ENCODE peak calls at places on chromosomes 3 and 15, in seven cellular contexts. M, P, Y, A, R, L and Z are unnamed samples.

GRCh38 chr3:197734667-197735318 is 1.9 kb downstream of the RUBCN start:
- DNase-seq in L (no peak), P (no peak), Y (no peak), M (no peak), A (no peak), R (no peak), Z (peak)

GRCh38 chr15:27175479-27176153 is 204.6 kb downstream of the GABRG3 start:
- DNase-seq in P (no peak), L (no peak), A (no peak), Y (no peak), R (no peak), M (no peak), Z (no peak)

GRCh38 chr15:73927476-73928240 is 1.4 kb downstream of the LOXL1 start:
- DNase-seq in Y (peak), P (peak), M (peak), L (no peak), R (peak), A (peak), Z (peak)

GRCh38 chr3:133437391-133438093 is 37.7 kb downstream of the BFSP2 start:
- DNase-seq in A (peak), Y (no peak), M (no peak), L (no peak), R (no peak), P (no peak), Z (no peak)

GRCh38 chr15:28107111-28107893 is 8.2 kb upstream of the OCA2 start:
- DNase-seq in P (peak), A (peak), L (no peak), M (peak), Y (peak), R (no peak), Z (peak)

GRCh38 chr3:108441081-108441507 is 69.3 kb downstream of the MYH15 start:
- DNase-seq in Y (no peak), P (no peak), R (no peak), A (no peak), L (no peak), M (no peak), Z (no peak)

GRCh38 chr15:81939604-81940440 is 106.0 kb downstream of the MEX3B start:
- DNase-seq in A (peak), R (no peak), P (no peak), L (no peak), Y (peak), M (peak), Z (peak)

GRCh38 chr3:122530164-122530563 is 15.4 kb upstream of the KPNA1 start:
- DNase-seq in A (no peak), R (no peak), M (no peak), P (no peak), Y (no peak), L (no peak), Z (no peak)

GRCh38 chr3:122858373-122858772 is 63.5 kb downstream of the SLC49A4 start:
- DNase-seq in Y (peak), L (no peak), M (no peak), A (peak), R (no peak), P (no peak), Z (no peak)

GRCh38 chr3:41920406-41920970 is 41.4 kb downstream of the ULK4 start:
- DNase-seq in P (no peak), A (no peak), M (no peak), L (no peak), R (no peak), Y (no peak), Z (no peak)

GRCh38 chr15:74316116-74316515 is 51.3 kb downstream of the CYP11A1 start:
- DNase-seq in L (no peak), P (peak), A (no peak), M (no peak), Y (no peak), R (no peak), Z (no peak)

GRCh38 chr3:133864616-133865015 is 31.1 kb downstream of the RAB6B start:
- DNase-seq in Y (no peak), L (no peak), P (no peak), R (no peak), A (no peak), M (no peak), Z (no peak)

GRCh38 chr3:187808466-187809291 is 63.4 kb upstream of the BCL6 start:
- DNase-seq in P (no peak), L (peak), Y (no peak), M (no peak), R (no peak), A (no peak), Z (no peak)

GRCh38 chr3:173065543-173065970 is 75.5 kb downstream of the SPATA16 start:
- DNase-seq in M (no peak), R (no peak), P (peak), Y (peak), L (no peak), A (peak), Z (no peak)

DNA sequence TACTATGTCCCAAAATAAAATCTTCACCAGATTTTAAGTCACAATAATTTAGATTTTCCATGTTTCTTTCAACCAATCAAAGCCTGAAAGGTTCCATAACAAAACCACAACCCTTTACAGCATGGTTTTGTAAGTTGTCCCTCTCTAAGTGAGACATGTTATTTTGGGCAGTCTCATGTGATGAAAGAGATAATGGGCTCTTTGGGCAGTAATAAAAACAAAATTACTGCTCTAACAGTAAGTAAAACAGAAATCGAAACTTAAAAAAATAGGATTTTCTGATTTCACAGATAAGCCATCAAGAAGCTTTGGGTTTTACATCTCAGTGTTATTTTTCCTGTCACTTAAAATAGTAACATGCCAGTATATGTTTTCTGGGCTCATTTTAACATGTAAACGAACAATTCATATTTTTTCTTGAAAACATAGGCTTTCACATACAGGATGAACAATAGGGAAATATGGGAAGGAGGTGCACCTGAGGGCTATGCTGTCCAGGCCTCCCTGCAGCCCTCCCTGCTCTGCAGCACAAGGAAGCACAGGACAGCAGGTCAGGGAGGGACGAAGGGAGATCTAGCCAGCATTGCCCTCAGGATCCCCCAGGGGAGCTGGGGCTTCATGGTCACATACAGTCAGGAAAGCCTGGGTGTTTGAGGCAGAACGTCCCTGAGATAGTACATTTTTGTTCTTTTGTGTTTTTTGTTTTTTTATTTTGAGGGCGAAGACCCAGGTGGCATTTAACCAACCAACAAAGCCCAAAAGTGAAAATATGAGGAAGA is 157.4 kb downstream of the SHOX2 start:
- DNase-seq in R (no peak), Y (no peak), P (no peak), M (no peak), L (no peak), A (no peak), Z (no peak)
- TF ChIP-seq CTCF in R (no peak), Y (no peak), P (no peak), M (no peak), L (no peak), A (no peak), Z (no peak)

DNA sequence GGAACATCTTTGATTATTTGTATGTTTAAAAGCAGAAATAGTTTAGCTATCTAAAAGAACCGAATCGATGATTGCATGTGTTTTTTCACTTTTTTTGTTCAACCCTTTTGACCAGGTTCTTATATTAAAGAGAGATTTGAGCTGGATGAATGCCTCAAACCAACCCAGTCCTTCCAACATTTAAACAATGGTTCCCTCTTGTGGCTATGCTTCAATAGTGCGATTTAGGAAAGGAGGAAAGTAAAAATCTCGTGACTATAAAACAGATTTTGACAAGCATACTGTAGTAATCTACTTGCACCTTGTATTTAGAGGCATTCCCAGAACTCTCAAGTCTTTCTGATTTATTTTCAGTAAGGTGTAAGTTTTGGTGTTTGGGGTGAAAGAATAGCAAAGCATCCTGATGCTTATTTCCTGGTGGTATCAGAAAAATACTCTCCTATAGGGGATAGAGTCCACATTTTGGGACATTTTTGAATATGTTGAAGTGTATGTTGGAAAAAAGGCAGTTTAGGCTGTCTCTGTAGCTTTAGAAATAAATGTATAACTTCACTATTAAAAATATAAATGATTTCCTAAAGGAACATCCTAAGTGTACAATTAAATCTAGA is 159.6 kb upstream of the KCNH8 start:
- DNase-seq in R (no peak), Y (peak), L (no peak), A (peak), M (peak), P (no peak), Z (no peak)
- TF ChIP-seq CTCF in R (peak), Y (peak), L (peak), A (peak), M (peak), P (peak), Z (no peak)

GRCh38 chr15:101637549-101638318 is 14.4 kb downstream of the TM2D3 start:
- DNase-seq in A (peak), M (no peak), R (no peak), L (no peak), Y (peak), P (no peak), Z (no peak)
- TF ChIP-seq CTCF in A (no peak), M (no peak), R (no peak), L (no peak), Y (no peak), P (no peak), Z (no peak)

DNA sequence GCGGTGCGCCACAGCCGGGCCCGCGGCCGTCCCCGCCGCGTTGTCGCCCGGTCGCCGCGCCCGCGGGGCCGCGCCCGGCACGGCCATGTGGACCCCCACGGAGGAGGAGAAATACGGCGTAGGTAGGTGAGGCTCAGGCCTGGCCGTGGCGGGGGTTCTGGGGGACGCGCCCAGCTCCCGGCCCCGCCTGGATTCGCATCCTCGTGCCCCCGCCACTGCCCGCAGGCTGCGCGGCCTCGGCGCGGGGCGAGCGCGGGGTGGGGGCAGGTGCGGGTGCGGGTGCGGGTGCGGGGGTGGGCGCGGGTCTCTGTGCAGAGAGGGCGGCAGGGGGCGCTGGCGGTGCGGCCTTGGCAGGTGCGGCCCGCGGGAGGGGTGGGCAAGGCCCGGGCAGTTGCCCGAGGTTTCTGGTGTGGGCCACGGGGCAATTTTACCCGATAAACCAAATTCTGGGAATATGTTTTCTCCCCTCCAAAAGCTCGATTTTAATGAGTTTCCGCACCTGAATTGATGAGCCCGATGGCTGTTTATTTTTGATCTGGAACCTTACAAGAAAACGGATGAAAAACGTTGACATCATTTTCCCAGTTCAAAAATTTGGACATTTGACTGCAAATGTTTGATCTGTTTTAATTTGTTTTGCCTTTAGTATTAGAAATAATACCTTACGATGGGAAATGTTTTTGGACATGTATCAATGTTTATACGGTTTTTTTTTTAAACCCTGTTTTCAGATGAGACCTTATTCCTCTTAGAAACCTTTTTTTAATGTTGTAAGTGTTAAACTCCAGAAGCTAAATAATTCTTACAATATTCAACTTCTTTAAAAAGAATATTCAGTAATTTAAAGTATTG is 678 bp downstream of the DOCK3 start:
- DNase-seq in L (no peak), R (peak), M (peak), A (no peak), Y (no peak), P (peak), Z (peak)
- TF ChIP-seq CTCF in L (peak), R (peak), M (peak), A (no peak), Y (peak), P (peak), Z (peak)

DNA sequence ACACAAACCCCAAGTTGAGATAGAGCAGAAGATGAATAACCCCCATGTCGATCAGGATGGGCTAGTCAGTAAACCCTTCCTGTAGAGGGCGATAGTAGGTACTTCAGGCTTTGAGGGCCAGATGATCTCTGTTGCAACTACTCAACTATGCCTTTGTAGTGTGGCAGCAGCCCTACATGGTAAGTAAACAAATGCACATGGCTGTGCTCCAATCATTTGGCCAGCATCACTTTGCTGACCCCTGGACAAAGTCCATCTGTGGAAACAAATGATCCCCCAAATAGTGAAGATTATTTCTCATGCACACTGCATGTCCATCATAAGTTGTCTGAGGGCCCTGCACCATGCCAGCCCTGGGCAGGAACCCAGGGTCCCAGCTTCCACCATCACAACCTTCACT is 402.2 kb upstream of the PROK2 start:
- DNase-seq in P (no peak), M (no peak), Y (no peak), R (no peak), L (no peak), A (no peak), Z (no peak)
- TF ChIP-seq CTCF in P (no peak), M (peak), Y (no peak), R (no peak), L (no peak), A (peak), Z (no peak)

DNA sequence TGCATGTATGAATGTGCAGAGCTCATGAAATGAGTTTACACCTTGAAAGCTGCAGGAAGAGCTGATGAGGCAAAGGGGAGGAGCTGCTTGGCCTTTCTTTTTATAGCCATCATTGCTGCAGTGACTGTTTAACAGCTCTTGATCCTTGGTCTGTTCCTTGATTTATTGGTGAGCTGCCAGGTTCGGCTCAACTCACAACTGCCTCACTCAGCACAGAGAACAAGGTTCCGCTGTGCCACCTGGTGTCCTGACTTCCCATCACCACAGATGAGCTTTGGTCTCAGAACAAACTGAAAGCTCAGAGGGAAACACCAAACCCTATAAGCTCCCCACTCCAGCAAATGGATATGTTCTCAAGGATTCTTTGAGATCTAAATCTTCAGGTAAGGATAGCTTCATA is 626.1 kb downstream of the MAGI1 start:
- DNase-seq in R (no peak), A (no peak), P (peak), M (peak), Y (peak), L (no peak), Z (no peak)
- TF ChIP-seq CTCF in R (no peak), A (no peak), P (no peak), M (no peak), Y (no peak), L (no peak), Z (no peak)

GRCh38 chr3:123909785-123910184 is 25.7 kb upstream of the MYLK start:
- DNase-seq in A (no peak), M (no peak), R (no peak), P (no peak), Y (no peak), L (no peak), Z (peak)

DNA sequence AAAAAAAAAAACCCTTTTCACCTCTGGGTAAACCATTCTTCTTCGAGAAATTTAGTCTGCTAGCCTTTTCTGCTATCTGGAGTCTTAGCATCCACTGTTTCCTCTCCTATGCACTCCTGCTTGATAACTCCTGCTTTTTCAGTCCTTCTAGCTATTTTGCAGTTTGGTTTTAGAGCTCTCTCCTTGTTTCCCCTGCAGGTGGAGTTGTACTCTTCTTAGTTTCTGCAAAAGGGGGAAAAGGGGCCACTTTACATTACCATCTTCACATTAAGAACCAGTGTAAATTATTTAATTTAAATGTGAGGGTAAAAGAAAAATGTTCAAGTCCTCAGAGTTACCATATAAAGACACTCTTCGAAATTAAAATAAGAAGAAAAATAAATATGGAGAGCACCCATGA is 23.6 kb upstream of the MYLK start:
- DNase-seq in L (no peak), M (no peak), A (no peak), Y (no peak), P (no peak), R (no peak), Z (no peak)
- TF ChIP-seq CTCF in L (peak), M (no peak), A (no peak), Y (peak), P (no peak), R (no peak), Z (no peak)

GRCh38 chr3:95029644-95030043 is 966.8 kb downstream of the NSUN3 start:
- DNase-seq in Y (no peak), R (no peak), M (no peak), P (no peak), L (no peak), A (no peak), Z (no peak)
- TF ChIP-seq CTCF in Y (no peak), R (no peak), M (no peak), P (no peak), L (no peak), A (no peak), Z (no peak)